ENCODE peak calls at places on chromosomes 12 and 14, in nine cellular contexts. P, N, C, D, Q, W, X, F and O are unnamed samples.

GRCh38 chr14:30988509-30988908 is 36.9 kb upstream of the AP4S1 start:
- DNase-seq in P (no peak), N (peak), C (peak), D (no peak), Q (no peak), W (no peak), X (peak), F (peak), O (no peak)

GRCh38 chr14:88791629-88792571 is 853 bp downstream of the EML5 start:
- DNase-seq in P (peak), N (no peak), C (no peak), D (peak), Q (no peak), W (no peak), X (no peak), F (peak), O (no peak)

GRCh38 chr12:6068226-6068625 is 56.2 kb downstream of the VWF start:
- DNase-seq in P (no peak), N (no peak), C (no peak), D (no peak), Q (no peak), W (no peak), X (no peak), F (no peak), O (no peak)

GRCh38 chr14:97779140-97779539 is 982.0 kb downstream of the VRK1 start:
- DNase-seq in P (no peak), N (no peak), C (no peak), D (no peak), Q (no peak), W (no peak), X (no peak), F (no peak), O (no peak)

GRCh38 chr14:59406454-59407245 is 58.5 kb downstream of the GPR135 start:
- DNase-seq in P (no peak), N (peak), C (peak), D (no peak), Q (no peak), W (no peak), X (peak), F (peak), O (no peak)

GRCh38 chr14:94174622-94175402 is 690 bp downstream of the PPP4R4 start:
- DNase-seq in P (peak), N (no peak), C (no peak), D (peak), Q (no peak), W (no peak), X (no peak), F (peak), O (no peak)

GRCh38 chr14:39988939-39989338 is 556.7 kb upstream of the FBXO33 start:
- DNase-seq in P (peak), N (peak), C (no peak), D (peak), Q (peak), W (peak), X (no peak), F (peak), O (peak)

GRCh38 chr12:108854453-108855283 is 2.7 kb downstream of the SSH1 start:
- DNase-seq in P (no peak), N (peak), C (peak), D (no peak), Q (peak), W (peak), X (peak), F (peak), O (no peak)

GRCh38 chr12:62006076-62006732 is 254.0 kb upstream of the USP15 start:
- DNase-seq in P (peak), N (peak), C (peak), D (peak), Q (peak), W (peak), X (peak), F (peak), O (peak)

GRCh38 chr14:100018482-100018881 is 46.7 kb upstream of the EVL start:
- DNase-seq in P (no peak), N (no peak), C (peak), D (no peak), Q (no peak), W (peak), X (no peak), F (no peak), O (no peak)

GRCh38 chr14:82387699-82388098 is 854.0 kb upstream of the SEL1L start:
- DNase-seq in P (no peak), N (peak), C (no peak), D (no peak), Q (no peak), W (no peak), X (no peak), F (no peak), O (no peak)

GRCh38 chr12:67919406-67919805 is 69.8 kb upstream of the IFNG-AS1 start:
- DNase-seq in P (no peak), N (peak), C (no peak), D (no peak), Q (no peak), W (peak), X (no peak), F (peak), O (no peak)

GRCh38 chr12:114269153-114269552 is 136.8 kb downstream of the TBX5 start:
- DNase-seq in P (no peak), N (no peak), C (no peak), D (no peak), Q (no peak), W (no peak), X (no peak), F (no peak), O (no peak)

GRCh38 chr14:94542111-94542810 is 19.0 kb upstream of the SERPINA4 start:
- DNase-seq in P (no peak), N (peak), C (peak), D (no peak), Q (no peak), W (peak), X (peak), F (peak), O (no peak)

GRCh38 chr14:74049886-74050495 is 30.8 kb downstream of the BBOF1 start:
- DNase-seq in P (no peak), N (no peak), C (no peak), D (no peak), Q (no peak), W (no peak), X (no peak), F (peak), O (no peak)

GRCh38 chr12:130080205-130080604 is 82.1 kb upstream of the FZD10 start:
- DNase-seq in P (no peak), N (no peak), C (no peak), D (no peak), Q (no peak), W (no peak), X (no peak), F (no peak), O (no peak)

GRCh38 chr14:22476882-22477281 is 112.1 kb downstream of the DAD1 start:
- DNase-seq in P (no peak), N (no peak), C (no peak), D (no peak), Q (no peak), W (no peak), X (no peak), F (no peak), O (no peak)

GRCh38 chr14:38808734-38809455 is 294.1 kb downstream of the SEC23A start:
- DNase-seq in P (no peak), N (no peak), C (no peak), D (no peak), Q (peak), W (peak), X (no peak), F (no peak), O (no peak)

GRCh38 chr12:60172266-60172665 is 576.4 kb downstream of the SLC16A7 start:
- DNase-seq in P (no peak), N (peak), C (peak), D (no peak), Q (no peak), W (peak), X (peak), F (peak), O (no peak)

GRCh38 chr12:2795291-2796186 is 769 bp downstream of the FKBP4 start:
- DNase-seq in P (peak), N (peak), C (peak), D (peak), Q (no peak), W (peak), X (peak), F (peak), O (peak)

GRCh38 chr12:4164591-4165558 is 108.7 kb upstream of the CCND2 start:
- DNase-seq in P (peak), N (peak), C (peak), D (peak), Q (no peak), W (no peak), X (peak), F (peak), O (peak)

GRCh38 chr14:71883094-71883493 is 49.1 kb upstream of the RGS6 start:
- DNase-seq in P (no peak), N (no peak), C (no peak), D (no peak), Q (no peak), W (no peak), X (no peak), F (no peak), O (no peak)

GRCh38 chr14:72515779-72516770 is 377.8 kb downstream of the DPF3 start:
- DNase-seq in P (no peak), N (peak), C (peak), D (no peak), Q (no peak), W (peak), X (peak), F (peak), O (no peak)

GRCh38 chr12:78192979-78193378 is 362.3 kb downstream of the NAV3 start:
- DNase-seq in P (no peak), N (peak), C (peak), D (no peak), Q (no peak), W (no peak), X (no peak), F (peak), O (no peak)

GRCh38 chr12:22794017-22794416 is 169.0 kb downstream of the ETNK1 start:
- DNase-seq in P (no peak), N (no peak), C (no peak), D (no peak), Q (no peak), W (no peak), X (no peak), F (no peak), O (no peak)

GRCh38 chr12:64735447-64735846 is 23.8 kb downstream of the GNS start:
- DNase-seq in P (no peak), N (no peak), C (peak), D (no peak), Q (no peak), W (no peak), X (no peak), F (peak), O (no peak)

GRCh38 chr12:6352198-6353173 is 10.6 kb upstream of the TNFRSF1A start:
- DNase-seq in P (no peak), N (no peak), C (no peak), D (no peak), Q (no peak), W (no peak), X (peak), F (no peak), O (no peak)

GRCh38 chr12:94644141-94644575 is 6.2 kb downstream of the TMCC3 start:
- DNase-seq in P (no peak), N (peak), C (peak), D (no peak), Q (no peak), W (peak), X (peak), F (peak), O (no peak)

GRCh38 chr12:4819654-4820053 is 90.1 kb upstream of the KCNA1 start:
- DNase-seq in P (no peak), N (peak), C (peak), D (no peak), Q (no peak), W (no peak), X (no peak), F (peak), O (no peak)

GRCh38 chr14:50257728-50258127 is 26.4 kb upstream of the SOS2 start:
- DNase-seq in P (no peak), N (no peak), C (no peak), D (no peak), Q (no peak), W (no peak), X (no peak), F (no peak), O (no peak)

GRCh38 chr14:76320975-76321374 is 55.0 kb upstream of the ESRRB start:
- DNase-seq in P (no peak), N (no peak), C (no peak), D (no peak), Q (no peak), W (no peak), X (no peak), F (no peak), O (no peak)

GRCh38 chr14:76320486-76320885 is 55.5 kb upstream of the ESRRB start:
- DNase-seq in P (no peak), N (no peak), C (no peak), D (no peak), Q (no peak), W (no peak), X (no peak), F (no peak), O (no peak)

GRCh38 chr14:76323331-76324050 is 52.4 kb upstream of the ESRRB start:
- DNase-seq in P (no peak), N (no peak), C (no peak), D (no peak), Q (no peak), W (no peak), X (no peak), F (no peak), O (no peak)

GRCh38 chr14:76324133-76324532 is 51.8 kb upstream of the ESRRB start:
- DNase-seq in P (no peak), N (no peak), C (no peak), D (no peak), Q (no peak), W (no peak), X (no peak), F (no peak), O (no peak)

DNA sequence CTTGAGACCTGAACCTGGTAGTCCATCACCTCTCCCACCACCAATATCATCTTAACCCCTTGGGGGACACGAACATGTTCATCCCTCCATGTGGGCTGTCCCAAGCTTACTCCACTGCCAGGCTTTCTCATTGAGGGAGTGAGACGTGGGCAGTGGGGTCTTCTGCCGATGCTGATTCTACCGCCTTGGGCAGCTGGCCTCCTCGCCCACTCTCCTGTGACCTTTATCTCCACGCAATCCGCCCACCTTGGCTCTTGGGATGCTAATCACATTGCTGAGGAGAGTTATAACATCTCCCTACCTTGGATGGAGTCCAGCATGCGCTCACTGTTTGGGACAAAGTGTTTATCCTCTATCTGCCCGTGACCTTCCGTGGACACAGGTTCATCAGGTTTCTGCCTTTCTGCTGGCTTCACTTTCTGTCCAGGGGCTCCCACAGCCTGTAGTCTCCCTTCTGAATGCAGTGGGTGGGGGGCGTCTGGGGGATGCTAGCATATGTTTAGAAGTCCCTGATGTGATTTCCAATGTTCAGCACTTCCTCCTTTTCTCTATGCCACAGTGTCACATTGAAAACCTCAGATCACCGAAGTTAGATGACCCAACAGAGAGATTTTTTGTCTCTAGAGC is 53.2 kb upstream of the ESRRB start:
- DNase-seq in P (no peak), N (no peak), C (no peak), D (no peak), Q (no peak), W (no peak), X (no peak), F (no peak), O (no peak)
- H3K9ac ChIP-seq in P (no peak), N (no peak), C (no peak), D (no peak), Q (no peak), W (no peak), X (no peak), F (no peak), O (no peak)

GRCh38 chr14:91389173-91389572 is 28.4 kb downstream of the CCDC88C start:
- DNase-seq in P (no peak), N (no peak), C (no peak), D (no peak), Q (no peak), W (no peak), X (no peak), F (no peak), O (no peak)

GRCh38 chr14:91387996-91388395 is 29.6 kb downstream of the CCDC88C start:
- DNase-seq in P (no peak), N (no peak), C (no peak), D (no peak), Q (no peak), W (no peak), X (no peak), F (no peak), O (no peak)

GRCh38 chr14:91390165-91390778 is 27.3 kb downstream of the CCDC88C start:
- DNase-seq in P (no peak), N (no peak), C (no peak), D (no peak), Q (no peak), W (no peak), X (no peak), F (no peak), O (no peak)

GRCh38 chr14:91387135-91387849 is 30.3 kb downstream of the CCDC88C start:
- DNase-seq in P (no peak), N (peak), C (peak), D (no peak), Q (no peak), W (no peak), X (no peak), F (no peak), O (no peak)

DNA sequence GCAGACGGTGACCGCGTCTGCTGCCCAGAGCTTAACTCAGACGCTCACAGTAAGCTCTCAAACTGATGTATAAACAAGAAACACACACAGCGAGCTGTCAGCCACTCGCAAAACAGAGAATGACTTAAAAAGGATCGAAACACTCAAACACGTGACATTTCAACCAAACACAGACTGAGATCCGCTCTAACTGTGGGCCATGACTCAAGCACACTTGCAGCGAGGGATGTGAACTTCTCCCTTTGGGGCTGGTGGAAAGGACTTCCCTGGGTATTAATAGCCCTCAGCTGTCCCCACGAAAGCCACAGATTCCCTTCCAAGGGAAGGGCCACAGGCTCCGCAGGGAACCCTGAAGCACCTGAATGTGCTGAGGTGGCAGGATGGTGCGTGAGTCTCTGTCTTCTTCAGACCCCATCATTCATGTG is 29.1 kb downstream of the CCDC88C start:
- DNase-seq in P (no peak), N (no peak), C (peak), D (no peak), Q (no peak), W (no peak), X (no peak), F (no peak), O (no peak)
- H3K9ac ChIP-seq in P (no peak), N (no peak), C (no peak), D (no peak), Q (no peak), W (no peak), X (no peak), F (no peak), O (no peak)

GRCh38 chr14:53943751-53944083 is 12.9 kb downstream of the BMP4 start:
- DNase-seq in P (no peak), N (no peak), C (no peak), D (no peak), Q (no peak), W (no peak), X (no peak), F (no peak), O (no peak)
- H3K9ac ChIP-seq in P (no peak), N (no peak), C (no peak), D (no peak), Q (no peak), W (no peak), X (no peak), F (no peak), O (no peak)

DNA sequence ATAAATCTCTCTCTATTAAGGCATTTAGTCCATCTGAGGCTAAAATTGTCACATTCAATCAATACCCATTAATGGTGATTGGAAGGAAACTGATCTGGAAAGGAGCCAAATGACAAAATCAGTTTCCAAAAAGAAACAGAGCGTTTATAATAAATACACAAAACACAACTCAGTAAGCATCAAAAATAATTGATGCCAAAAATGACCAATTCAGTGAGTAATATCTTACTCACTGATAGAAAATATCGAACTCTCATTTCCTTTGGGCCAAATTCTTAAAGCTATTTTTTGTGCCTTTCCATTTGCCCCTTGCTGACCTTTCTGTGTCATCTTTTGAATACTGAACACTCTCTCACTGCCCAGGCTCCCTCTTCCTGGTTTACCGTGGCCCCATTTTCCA is 22.4 kb upstream of the ATP2B1 start:
- DNase-seq in P (no peak), N (no peak), C (peak), D (no peak), Q (no peak), W (peak), X (no peak), F (peak), O (no peak)
- H3K9ac ChIP-seq in P (no peak), N (no peak), C (no peak), D (no peak), Q (no peak), W (peak), X (no peak), F (peak), O (no peak)

GRCh38 chr12:13121568-13121967 is 18.1 kb upstream of the GSG1 start:
- DNase-seq in P (no peak), N (no peak), C (no peak), D (no peak), Q (no peak), W (no peak), X (no peak), F (no peak), O (no peak)

GRCh38 chr12:13116259-13116658 is 12.8 kb upstream of the GSG1 start:
- DNase-seq in P (peak), N (no peak), C (no peak), D (no peak), Q (no peak), W (no peak), X (peak), F (no peak), O (no peak)

GRCh38 chr12:13116971-13117370 is 13.5 kb upstream of the GSG1 start:
- DNase-seq in P (peak), N (no peak), C (no peak), D (no peak), Q (no peak), W (no peak), X (no peak), F (peak), O (no peak)

GRCh38 chr12:13124661-13125505 is 21.4 kb upstream of the GSG1 start:
- DNase-seq in P (peak), N (peak), C (peak), D (no peak), Q (no peak), W (peak), X (peak), F (peak), O (peak)

DNA sequence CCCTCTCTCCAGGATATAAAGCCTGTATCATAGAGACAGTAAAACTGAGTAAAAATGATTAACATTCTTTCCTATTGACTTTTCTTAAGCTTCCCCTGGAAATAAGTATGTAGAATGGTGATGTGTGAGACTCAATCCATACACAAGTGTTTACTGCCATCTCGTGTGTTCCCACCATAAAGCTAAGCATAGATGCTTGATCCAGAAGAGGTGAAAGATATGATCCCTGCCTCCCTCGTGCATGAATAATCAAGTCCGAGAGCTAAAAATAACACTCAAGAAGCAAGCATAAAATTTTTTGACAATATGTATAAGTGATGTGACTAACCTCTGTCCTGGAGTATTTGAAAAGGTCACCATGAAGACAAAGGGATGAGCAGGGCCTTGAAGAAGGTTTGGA is 17.0 kb upstream of the GSG1 start:
- DNase-seq in P (no peak), N (no peak), C (no peak), D (no peak), Q (no peak), W (no peak), X (no peak), F (no peak), O (no peak)
- H3K9ac ChIP-seq in P (no peak), N (no peak), C (no peak), D (no peak), Q (no peak), W (no peak), X (no peak), F (no peak), O (no peak)

DNA sequence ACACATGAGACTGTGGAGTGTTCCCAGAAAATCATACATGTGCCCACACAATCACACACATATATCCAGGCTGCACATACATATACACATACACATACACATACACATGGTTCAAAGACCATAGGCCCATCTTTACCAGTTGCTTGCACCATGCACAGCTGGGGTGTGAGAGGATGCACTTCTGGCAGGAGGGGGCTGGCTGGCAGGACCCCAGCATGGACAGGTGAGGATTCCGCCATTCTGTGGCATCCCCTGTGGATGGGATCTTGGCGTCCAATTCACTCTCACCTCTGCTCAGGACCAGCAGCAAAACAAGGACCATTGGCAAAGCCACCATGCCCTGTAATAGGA is 7.0 kb downstream of the ITGB7 start:
- DNase-seq in P (no peak), N (no peak), C (no peak), D (no peak), Q (no peak), W (no peak), X (no peak), F (no peak), O (no peak)
- H3K9ac ChIP-seq in P (no peak), N (no peak), C (no peak), D (no peak), Q (no peak), W (no peak), X (no peak), F (no peak), O (no peak)